ENCODE peak calls at places on chromosomes 3 and 15, in seven cellular contexts. P is H9; M is MM.1S; G is CD8-positive, alpha-beta T cell; K is transverse colon; R is BE2C; F is RWPE1. S is an unnamed sample.

GRCh38 chr3:126378341-126378751 is 16.4 kb upstream of the CFAP100 start:
- DNase-seq in P (no peak), M (no peak), G (no peak), K (no peak), R (no peak), F (no peak), S (no peak)

GRCh38 chr15:25684521-25685215 is 178.5 kb downstream of the ATP10A start:
- DNase-seq in P (no peak), M (no peak), G (no peak), K (no peak), R (no peak), F (peak; percentile 15), S (peak; percentile 93)

GRCh38 chr3:195197764-195198423 is 73.1 kb downstream of the XXYLT1 start:
- DNase-seq in P (no peak), M (no peak), G (no peak), K (no peak), R (no peak), F (peak; percentile 68), S (peak; percentile 90)

GRCh38 chr3:186277268-186277909 is 84.6 kb downstream of the DGKG start:
- DNase-seq in P (peak; percentile 51), M (no peak), G (no peak), K (no peak), R (peak; percentile 50), F (peak; percentile 22), S (peak; percentile 85)

GRCh38 chr3:171862993-171863521 is 19.9 kb downstream of the TMEM212 start:
- DNase-seq in P (no peak), M (no peak), G (no peak), K (no peak), R (no peak), F (no peak), S (no peak)

GRCh38 chr3:129650256-129650872 is 43.9 kb upstream of the PLXND1 start:
- DNase-seq in P (peak; percentile 82), M (peak; percentile 43), G (peak; percentile 56), K (peak; percentile 69), R (peak; percentile 68), F (peak; percentile 55), S (peak; percentile 93)

GRCh38 chr3:150547045-150547753 is 612 bp downstream of the EIF2A start:
- DNase-seq in P (no peak), M (no peak), G (no peak), K (no peak), R (no peak), F (peak; percentile 8), S (peak; percentile 61)

GRCh38 chr15:58988011-58988785 is 735 bp downstream of the RNF111 start:
- DNase-seq in P (peak; percentile 67), M (peak; percentile 43), G (peak; percentile 57), K (peak; percentile 76), R (peak; percentile 77), F (peak; percentile 76), S (peak; percentile 77)

GRCh38 chr3:29646042-29646441 is 365.2 kb downstream of the RBMS3 start:
- DNase-seq in P (no peak), M (no peak), G (no peak), K (no peak), R (no peak), F (no peak), S (no peak)

GRCh38 chr3:98690876-98691275 is 72.3 kb upstream of the ST3GAL6 start:
- DNase-seq in P (no peak), M (no peak), G (no peak), K (no peak), R (no peak), F (no peak), S (peak; percentile 6)

GRCh38 chr3:192902481-192903023 is 15.1 kb downstream of the MB21D2 start:
- DNase-seq in P (no peak), M (no peak), G (no peak), K (no peak), R (no peak), F (no peak), S (no peak)

GRCh38 chr3:105415981-105416380 is 49.3 kb downstream of the ALCAM start:
- DNase-seq in P (no peak), M (no peak), G (no peak), K (no peak), R (no peak), F (no peak), S (no peak)

GRCh38 chr3:82100378-82100777 is 338.9 kb upstream of the GBE1 start:
- DNase-seq in P (no peak), M (no peak), G (no peak), K (no peak), R (no peak), F (peak; percentile 73), S (no peak)

GRCh38 chr15:34889486-34889885 is 80.1 kb downstream of the AQR start:
- DNase-seq in P (no peak), M (no peak), G (no peak), K (no peak), R (no peak), F (no peak), S (peak; percentile 45)

GRCh38 chr3:38029400-38030125 is at the start of gene PLCD1:
- DNase-seq in P (peak; percentile 89), M (no peak), G (peak; percentile 37), K (peak; percentile 79), R (no peak), F (peak; percentile 40), S (peak; percentile 87)

GRCh38 chr3:157280786-157281185 is 120.8 kb upstream of the CCNL1 start:
- DNase-seq in P (no peak), M (no peak), G (no peak), K (no peak), R (no peak), F (no peak), S (peak; percentile 35)

GRCh38 chr15:51202783-51203182 is 108.1 kb upstream of the TNFAIP8L3 start:
- DNase-seq in P (no peak), M (no peak), G (no peak), K (no peak), R (no peak), F (no peak), S (peak; percentile 55)

GRCh38 chr3:100463002-100463401 is 29.4 kb upstream of the TMEM45A start:
- DNase-seq in P (no peak), M (peak; percentile 74), G (no peak), K (no peak), R (peak; percentile 37), F (peak; percentile 66), S (peak; percentile 84)

GRCh38 chr15:60695713-60696522 is 217.0 kb upstream of the ICE2 start:
- DNase-seq in P (no peak), M (no peak), G (peak; percentile 45), K (no peak), R (no peak), F (no peak), S (peak; percentile 50)

GRCh38 chr15:92073044-92073785 is 219.7 kb downstream of the SLCO3A1 start:
- DNase-seq in P (no peak), M (no peak), G (no peak), K (no peak), R (no peak), F (no peak), S (no peak)

GRCh38 chr15:94909510-94909909 is 678.1 kb downstream of the MCTP2 start:
- DNase-seq in P (no peak), M (no peak), G (no peak), K (no peak), R (no peak), F (no peak), S (no peak)

GRCh38 chr3:13214847-13215472 is 141.7 kb upstream of the IQSEC1 start:
- DNase-seq in P (no peak), M (no peak), G (no peak), K (no peak), R (no peak), F (no peak), S (no peak)

GRCh38 chr15:36678308-36678707 is 98.9 kb downstream of the CDIN1 start:
- DNase-seq in P (no peak), M (no peak), G (no peak), K (no peak), R (no peak), F (no peak), S (no peak)

GRCh38 chr3:143859465-143860203 is 11.4 kb upstream of the SLC9A9 start:
- DNase-seq in P (no peak), M (no peak), G (no peak), K (no peak), R (no peak), F (no peak), S (no peak)

GRCh38 chr3:143716731-143717130 is 131.5 kb downstream of the SLC9A9 start:
- DNase-seq in P (no peak), M (no peak), G (no peak), K (no peak), R (no peak), F (no peak), S (peak; percentile 33)

GRCh38 chr15:38073278-38073930 is 139.0 kb downstream of the TMCO5A start:
- DNase-seq in P (no peak), M (peak; percentile 84), G (no peak), K (no peak), R (no peak), F (peak; percentile 23), S (peak; percentile 43)

GRCh38 chr3:179716811-179717210 is 64.0 kb downstream of the USP13 start:
- DNase-seq in P (no peak), M (no peak), G (no peak), K (no peak), R (no peak), F (no peak), S (peak; percentile 87)

GRCh38 chr15:88465633-88466219 is 1.5 kb downstream of the MRPL46 start:
- DNase-seq in P (no peak), M (no peak), G (no peak), K (no peak), R (no peak), F (peak; percentile 61), S (peak; percentile 64)

GRCh38 chr15:98927057-98927456 is 80.5 kb downstream of the PGPEP1L start:
- DNase-seq in P (no peak), M (no peak), G (no peak), K (no peak), R (no peak), F (no peak), S (no peak)

GRCh38 chr3:87798567-87798947 is 260.2 kb downstream of the CGGBP1 start:
- DNase-seq in P (no peak), M (no peak), G (no peak), K (no peak), R (no peak), F (no peak), S (peak; percentile 35)

GRCh38 chr3:17156864-17157263 is 272.1 kb downstream of the PLCL2 start:
- DNase-seq in P (no peak), M (no peak), G (no peak), K (no peak), R (no peak), F (no peak), S (no peak)

GRCh38 chr3:190566043-190566933 is 52.4 kb downstream of the IL1RAP start:
- DNase-seq in P (no peak), M (no peak), G (no peak), K (peak; percentile 50), R (no peak), F (peak; percentile 93), S (peak; percentile 99)